ENCODE peak calls at places on chromosomes 11 and 22, in nine cellular contexts. V is cardiac muscle cell; Q is activated CD8-positive, alpha-beta T cell treated with anti-CD3 and anti-CD28 coated beads, Interleukin-2, amount 10 ng/mL, durations not matched to agents 7 days and 5 days; R is NCI-H748 treated with DMSO at 0.1 percent for 48 hours; S is HEK293T; Y is chondrocyte; L is cardiac fibroblast; F is H9; E is GM10248. P is an unnamed sample.

GRCh38 chr11:118401880-118402590 is 629 bp downstream of the ATP5MG start:
- DNase-seq in V (no peak), Q (no peak), R (no peak), S (no peak), Y (no peak), L (peak; percentile 90), F (no peak), E (no peak), P (no peak)

GRCh38 chr11:72430743-72431570 is 3.4 kb downstream of the CLPB start:
- DNase-seq in V (peak; percentile 67), Q (peak; percentile 60), R (peak; percentile 41), S (peak; percentile 63), Y (no peak), L (peak; percentile 70), F (peak; percentile 59), E (peak; percentile 72), P (peak; percentile 78)

GRCh38 chr11:16891964-16892363 is 122.2 kb downstream of the PLEKHA7 start:
- DNase-seq in V (no peak), Q (no peak), R (no peak), S (no peak), Y (no peak), L (peak; percentile 51), F (no peak), E (no peak), P (no peak)

GRCh38 chr11:116857316-116857715 is 19.9 kb upstream of the APOA1 start:
- DNase-seq in V (no peak), Q (no peak), R (no peak), S (no peak), Y (no peak), L (no peak), F (no peak), E (no peak), P (no peak)

GRCh38 chr11:106105986-106106385 is 28.5 kb downstream of the AASDHPPT start:
- DNase-seq in V (no peak), Q (no peak), R (no peak), S (no peak), Y (no peak), L (no peak), F (no peak), E (no peak), P (no peak)

GRCh38 chr22:40033586-40034380 is 39.0 kb downstream of the FAM83F start:
- DNase-seq in V (no peak), Q (no peak), R (no peak), S (no peak), Y (no peak), L (no peak), F (no peak), E (no peak), P (no peak)

GRCh38 chr11:36254739-36255138 is 34.5 kb downstream of the COMMD9 start:
- DNase-seq in V (no peak), Q (no peak), R (no peak), S (no peak), Y (no peak), L (peak; percentile 72), F (no peak), E (no peak), P (no peak)

GRCh38 chr11:78789365-78789764 is 214.7 kb upstream of the NARS2 start:
- DNase-seq in V (no peak), Q (no peak), R (no peak), S (no peak), Y (no peak), L (no peak), F (no peak), E (no peak), P (no peak)

GRCh38 chr11:34621876-34622275 is 983 bp downstream of the EHF start:
- DNase-seq in V (no peak), Q (no peak), R (no peak), S (no peak), Y (no peak), L (peak; percentile 33), F (no peak), E (no peak), P (no peak)

GRCh38 chr11:107898270-107898669 is 30.0 kb upstream of the RAB39A start:
- DNase-seq in V (peak; percentile 10), Q (no peak), R (no peak), S (peak; percentile 45), Y (no peak), L (peak; percentile 67), F (no peak), E (peak; percentile 43), P (no peak)

P was measured in ELF-1.